ENCODE peak calls at places on chromosomes 2 and 18, in nine cellular contexts. G is tibial nerve, L is suprapubic skin, K is Peyer's patch, W is HepG2, J is heart left ventricle, I is adrenal gland, O is stomach, Q is sigmoid colon. Z is an unnamed sample. For H3K4me1, the result is how much of the 10 kb centered on the place peaks cover.

GRCh38 chr2:53970095-53970897 is 497 bp downstream of the PSME4 start:
- DNase-seq in G (peak), W (peak), L (peak), J (peak), O (peak), Q (peak), I (peak), K (peak), Z (peak)

GRCh38 chr2:39570130-39570555 is 95.6 kb upstream of the TMEM178A start:
- DNase-seq in W (peak), Q (no peak), J (no peak), G (no peak), O (no peak), K (no peak), I (no peak), L (no peak), Z (no peak)

GRCh38 chr2:26606847-26607190 is 34.3 kb downstream of the CIB4 start:
- DNase-seq in J (no peak), O (peak), G (no peak), Q (peak), L (no peak), I (peak), W (no peak), K (peak), Z (peak)

GRCh38 chr2:68643874-68644485 is 601 bp downstream of the PROKR1 start:
- DNase-seq in Q (no peak), K (no peak), J (no peak), L (no peak), G (no peak), O (no peak), I (no peak), W (no peak), Z (no peak)

GRCh38 chr2:239396881-239397681 is 3.7 kb downstream of the HDAC4 start:
- DNase-seq in G (no peak), W (no peak), L (no peak), J (no peak), K (peak), I (peak), Q (peak), O (peak), Z (no peak)

GRCh38 chr2:134594399-134594798 is 124.4 kb downstream of the TMEM163 start:
- DNase-seq in J (no peak), L (no peak), K (no peak), I (peak), Q (no peak), O (no peak), G (no peak), W (no peak), Z (no peak)

GRCh38 chr18:78905334-78905733 is 74.3 kb upstream of the SALL3 start:
- DNase-seq in K (no peak), G (no peak), J (no peak), W (no peak), I (no peak), L (no peak), O (no peak), Q (no peak), Z (no peak)

GRCh38 chr18:59814872-59815271 is 84.9 kb upstream of the PMAIP1 start:
- DNase-seq in K (no peak), G (no peak), I (no peak), Q (no peak), J (no peak), W (no peak), L (no peak), O (no peak), Z (no peak)

GRCh38 chr2:10909050-10909995 is 2.4 kb upstream of the KCNF1 start:
- DNase-seq in I (no peak), Q (peak), O (no peak), G (no peak), L (no peak), K (peak), W (peak), J (no peak), Z (no peak)

GRCh38 chr18:76977108-76977621 is 154.8 kb downstream of the ZNF236 start:
- DNase-seq in Q (no peak), L (no peak), I (no peak), O (peak), J (peak), G (no peak), W (no peak), K (no peak), Z (no peak)

DNA sequence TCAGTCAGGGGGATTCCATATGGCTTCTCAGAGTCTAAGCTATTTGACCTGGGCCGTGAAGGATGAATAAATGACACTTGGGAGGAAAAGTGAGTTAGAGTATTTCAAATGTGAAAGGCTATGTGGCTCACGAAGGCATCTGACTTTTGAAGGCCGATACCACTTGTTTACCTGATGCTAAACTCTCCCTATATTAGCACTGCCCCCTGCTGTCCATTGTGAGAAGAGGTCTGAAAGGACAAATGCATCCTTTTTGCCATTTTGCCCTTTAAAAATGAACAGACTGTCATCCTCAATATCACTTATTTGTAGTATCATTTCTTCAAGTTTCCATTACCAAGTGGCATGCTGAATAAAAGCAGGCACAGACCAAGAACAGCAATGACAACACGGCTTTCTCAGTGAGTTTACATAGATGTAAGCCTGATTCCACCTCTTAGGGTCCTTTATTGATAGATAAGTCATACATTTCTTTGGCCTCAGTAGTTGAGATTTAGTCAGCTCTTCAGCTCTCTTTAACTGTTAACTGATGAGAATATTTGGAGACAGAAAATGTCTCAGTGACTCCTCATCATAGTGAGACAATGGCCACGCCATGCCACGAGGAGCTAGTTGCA is 40.1 kb downstream of the DOCK10 start:
- DNase-seq in L (no peak), Q (no peak), O (peak), I (peak), W (peak), J (peak), K (peak), G (peak), Z (peak)
- H3K27ac ChIP-seq in L (no peak), Q (no peak), O (no peak), I (no peak), W (no peak), J (no peak), K (peak), G (no peak), Z (no peak)

GRCh38 chr2:6917071-6917760 is at the start of gene RNF144A:
- DNase-seq in Q (peak), G (peak), O (peak), I (peak), K (peak), L (no peak), J (peak), W (no peak), Z (no peak)
- TF ChIP-seq POLR2A in Q (no peak), G (peak), O (no peak), I (peak), K (peak), L (peak), J (no peak), W (peak), Z (no peak)

GRCh38 chr2:9331704-9332103 is 91.6 kb downstream of the ITGB1BP1 start:
- DNase-seq in J (no peak), K (no peak), W (no peak), O (no peak), I (no peak), G (no peak), L (no peak), Q (no peak), Z (no peak)
- H3K4me1 ChIP-seq in J (under half), K (under half), W (half or more), O (under half), I (under half), G (under half), L (under half), Q (under half), Z (under half)

GRCh38 chr18:61400016-61400630 is 66.9 kb downstream of the CDH20 start:
- DNase-seq in Q (no peak), J (no peak), G (no peak), K (no peak), I (no peak), O (no peak), W (no peak), L (no peak), Z (no peak)
- H3K27ac ChIP-seq in Q (no peak), J (no peak), G (no peak), K (no peak), I (no peak), O (no peak), W (no peak), L (no peak), Z (no peak)

GRCh38 chr2:218904176-218904575 is 23.5 kb downstream of the WNT10A start:
- DNase-seq in J (no peak), I (no peak), O (no peak), G (no peak), W (no peak), L (no peak), K (no peak), Q (no peak), Z (no peak)

DNA sequence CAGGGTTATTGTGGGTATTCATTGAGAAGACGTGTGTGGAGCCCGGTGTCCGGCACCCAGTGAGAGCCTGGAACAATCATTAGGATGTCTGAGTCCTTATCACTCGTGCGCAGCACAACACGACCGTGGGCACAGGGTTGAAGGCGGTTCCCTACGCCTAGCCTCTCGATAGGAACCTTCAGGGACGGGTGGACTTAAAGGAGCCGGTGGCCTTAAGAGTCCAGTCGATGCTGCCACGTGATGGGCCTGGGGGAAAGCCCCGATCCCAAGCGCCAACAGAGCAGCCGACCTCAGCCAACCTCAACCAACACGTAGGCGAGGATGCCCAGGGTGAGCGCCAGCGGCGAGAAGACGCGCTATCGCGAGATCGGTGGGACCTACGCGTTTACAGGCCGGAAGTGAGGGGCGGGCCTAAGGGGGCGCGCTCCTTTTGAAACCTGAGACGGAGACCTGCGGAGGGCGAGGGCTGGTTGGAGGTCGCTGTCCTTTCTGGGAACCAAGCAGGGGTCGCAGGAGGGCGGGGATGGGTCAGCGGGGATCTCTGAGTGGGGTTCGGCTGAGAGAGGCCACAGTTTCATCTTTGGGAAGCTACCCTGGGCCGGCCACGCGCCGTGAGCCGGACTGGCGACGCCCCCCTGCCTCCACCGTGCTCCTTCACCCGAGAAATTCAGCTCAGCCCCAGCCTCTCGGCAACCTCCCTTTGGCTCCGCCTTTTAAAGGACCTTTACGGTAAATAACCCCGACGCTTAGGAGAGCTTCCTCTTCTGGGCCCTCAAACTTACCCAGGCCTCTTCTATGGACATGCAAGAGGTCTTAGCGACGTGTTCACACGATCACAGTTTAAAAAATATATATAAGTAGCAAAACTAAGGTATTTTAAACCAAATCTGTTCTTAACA is 28.3 kb downstream of the WNT10A start:
- DNase-seq in J (peak), K (peak), I (peak), W (peak), O (peak), Q (peak), L (peak), G (peak), Z (peak)
- TF ChIP-seq POLR2A in J (no peak), K (no peak), I (no peak), W (peak), O (no peak), Q (no peak), L (no peak), G (no peak), Z (no peak)

GRCh38 chr2:64658269-64658668 is 4.6 kb upstream of the SERTAD2 start:
- DNase-seq in L (no peak), J (no peak), Q (no peak), K (peak), O (no peak), G (no peak), W (no peak), I (no peak), Z (no peak)

GRCh38 chr2:64657416-64657815 is 3.7 kb upstream of the SERTAD2 start:
- DNase-seq in W (no peak), Q (no peak), I (no peak), G (no peak), K (no peak), L (no peak), J (no peak), O (no peak), Z (no peak)

GRCh38 chr2:64656379-64656778 is 2.7 kb upstream of the SERTAD2 start:
- DNase-seq in K (no peak), L (no peak), W (peak), J (no peak), I (no peak), O (no peak), G (no peak), Q (no peak), Z (no peak)

GRCh38 chr2:64661770-64662169 is 8.1 kb upstream of the SERTAD2 start:
- DNase-seq in Q (no peak), I (no peak), G (no peak), K (no peak), J (no peak), L (no peak), W (no peak), O (no peak), Z (no peak)

DNA sequence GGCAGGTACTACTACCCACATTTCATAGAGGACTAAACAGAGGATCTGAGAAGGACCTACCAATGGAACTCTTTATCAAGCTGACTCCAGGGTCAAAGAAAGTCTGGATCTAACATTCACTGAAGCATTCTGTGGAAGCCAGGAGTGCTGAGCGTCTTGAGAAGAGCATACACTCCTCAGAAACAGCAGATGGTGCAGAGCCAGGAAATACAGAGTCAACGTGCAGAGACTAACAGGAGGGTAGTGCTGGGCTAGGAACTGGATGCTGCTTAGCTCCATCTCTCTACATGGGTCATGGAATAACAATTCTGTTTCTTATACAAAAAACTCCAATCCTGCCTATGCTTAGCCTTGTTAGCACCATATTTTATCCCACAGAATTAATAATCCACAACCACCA is 5.5 kb upstream of the SERTAD2 start:
- DNase-seq in Q (no peak), L (no peak), K (no peak), J (no peak), G (no peak), W (no peak), I (no peak), O (no peak), Z (no peak)
- H3K4me1 ChIP-seq in Q (under half), L (under half), K (under half), J (under half), G (under half), W (under half), I (under half), O (under half), Z (under half)

DNA sequence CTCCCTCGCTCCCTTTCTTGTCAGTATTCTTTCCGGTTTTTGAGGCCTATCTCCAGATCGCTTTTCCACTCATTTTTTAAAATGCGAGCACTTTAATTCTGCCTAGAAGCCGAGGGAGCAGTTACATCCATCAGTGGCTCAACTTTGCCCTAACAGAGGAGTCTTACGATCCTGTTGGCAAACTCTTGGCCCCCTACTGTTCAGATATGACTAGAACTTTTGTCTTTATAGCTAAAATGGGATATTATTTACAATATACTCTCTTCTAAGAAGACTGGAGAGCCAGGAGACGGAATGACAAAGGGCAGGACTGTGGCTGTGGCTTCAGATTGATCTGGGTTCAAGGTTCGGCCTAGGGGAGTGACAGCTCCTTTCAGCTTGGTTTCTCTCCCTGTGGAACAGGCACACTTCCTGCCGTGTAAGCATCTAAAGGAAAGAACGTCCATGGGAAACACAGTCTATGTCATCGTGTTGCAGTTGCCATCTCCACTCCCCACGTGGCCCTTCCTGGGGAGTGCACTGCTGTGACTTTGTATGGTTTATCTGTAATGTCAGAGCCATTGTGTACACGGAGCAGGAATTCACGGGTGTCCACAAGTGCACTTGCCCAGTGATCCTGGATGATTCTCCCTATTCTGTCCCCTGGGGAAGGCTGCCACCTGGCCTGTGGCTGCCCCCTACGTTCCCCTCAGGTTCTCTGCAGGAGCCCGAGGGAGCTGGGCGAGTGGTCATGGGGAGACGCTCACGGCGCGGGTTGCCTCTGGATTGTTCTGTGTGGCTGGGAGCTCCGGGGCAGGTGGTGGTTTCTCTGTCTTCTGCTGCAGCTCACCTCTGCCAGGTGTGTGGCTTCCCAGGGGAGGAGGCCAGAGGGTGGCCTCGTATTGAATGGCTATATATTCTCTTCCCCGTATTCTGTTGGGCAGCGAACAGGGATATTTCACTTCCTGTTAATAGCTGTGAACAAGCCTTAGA is 222.0 kb downstream of the LDLRAD4 start:
- DNase-seq in G (no peak), L (no peak), Q (peak), O (no peak), K (no peak), W (no peak), J (no peak), I (no peak), Z (no peak)
- H3K27ac ChIP-seq in G (no peak), L (no peak), Q (no peak), O (no peak), K (no peak), W (peak), J (no peak), I (no peak), Z (no peak)

GRCh38 chr2:237591021-237591370 is 462 bp upstream of the RAB17 start:
- DNase-seq in K (peak), Q (no peak), G (no peak), W (peak), I (no peak), O (peak), L (peak), J (no peak), Z (peak)
- TF ChIP-seq POLR2A in K (no peak), Q (no peak), G (no peak), W (no peak), I (no peak), O (no peak), L (no peak), J (no peak), Z (no peak)

GRCh38 chr2:196097864-196098660 is 29.4 kb upstream of the DNAH7 start:
- DNase-seq in W (no peak), J (no peak), K (no peak), L (no peak), O (no peak), G (no peak), I (no peak), Q (no peak), Z (no peak)

GRCh38 chr2:196101325-196101981 is 32.8 kb upstream of the DNAH7 start:
- DNase-seq in K (peak), L (no peak), W (no peak), O (no peak), J (no peak), I (peak), G (no peak), Q (no peak), Z (peak)

GRCh38 chr2:196108604-196109003 is 40.0 kb upstream of the DNAH7 start:
- DNase-seq in K (no peak), Q (no peak), L (no peak), G (no peak), W (no peak), J (no peak), I (no peak), O (no peak), Z (no peak)

GRCh38 chr2:196105956-196106355 is 37.3 kb upstream of the DNAH7 start:
- DNase-seq in K (no peak), L (no peak), I (no peak), O (no peak), W (no peak), G (no peak), Q (no peak), J (no peak), Z (no peak)

GRCh38 chr2:196103626-196104025 is 35.0 kb upstream of the DNAH7 start:
- DNase-seq in K (no peak), O (no peak), G (no peak), I (no peak), W (no peak), Q (no peak), J (no peak), L (no peak), Z (no peak)
- H3K4me1 ChIP-seq in K (under half), O (under half), G (under half), I (under half), W (under half), Q (under half), J (under half), L (under half), Z (under half)

GRCh38 chr18:13418013-13418710 is 199.6 kb downstream of the LDLRAD4 start:
- DNase-seq in I (no peak), J (no peak), G (no peak), K (peak), Q (no peak), L (no peak), W (peak), O (no peak), Z (no peak)
- H3K27ac ChIP-seq in I (no peak), J (no peak), G (no peak), K (no peak), Q (no peak), L (no peak), W (peak), O (no peak), Z (peak)